ENCODE peak calls at places on chromosomes 6 and 20, in ten cellular contexts. B is stomach, M is substantia nigra, S is dermis blood vessel endothelial cell, U is NCI-H774, H is GM12878, C is head of caudate nucleus, Z is small intestine, T is OCI-M1, R is GM12865. G is an unnamed sample.

GRCh38 chr6:170152989-170153388 is 137.9 kb downstream of the DLL1 start:
- DNase-seq in B (peak; percentile 85), M (no peak), S (peak; percentile 71), U (peak; percentile 94), H (no peak), C (peak; percentile 65), Z (peak; percentile 42), T (no peak), R (no peak), G (peak; percentile 54)

GRCh38 chr6:85675030-85675819 is 32.5 kb upstream of the SYNCRIP start:
- DNase-seq in B (no peak), M (no peak), S (peak; percentile 64), U (no peak), H (no peak), C (no peak), Z (peak; percentile 46), T (no peak), R (peak; percentile 32), G (no peak)

GRCh38 chr20:52888096-52888495 is 84.1 kb upstream of the TSHZ2 start:
- DNase-seq in B (no peak), M (no peak), S (no peak), U (no peak), H (no peak), C (no peak), Z (no peak), T (no peak), R (no peak), G (no peak)

GRCh38 chr6:83488448-83488847 is 23.9 kb upstream of the PRSS35 start:
- DNase-seq in B (no peak), M (no peak), S (no peak), U (no peak), H (no peak), C (no peak), Z (no peak), T (peak; percentile 17), R (no peak), G (no peak)

GRCh38 chr20:17365831-17366230 is 139.0 kb downstream of the PCSK2 start:
- DNase-seq in B (no peak), M (no peak), S (no peak), U (no peak), H (no peak), C (no peak), Z (no peak), T (no peak), R (no peak), G (no peak)

GRCh38 chr6:88992741-88993557 is 29.5 kb upstream of the RNGTT start:
- DNase-seq in B (no peak), M (no peak), S (no peak), U (no peak), H (no peak), C (no peak), Z (no peak), T (no peak), R (no peak), G (no peak)

GRCh38 chr6:33824461-33825154 is 20.8 kb upstream of the MLN start:
- DNase-seq in B (peak; percentile 32), M (no peak), S (peak; percentile 71), U (no peak), H (no peak), C (no peak), Z (peak; percentile 76), T (no peak), R (no peak), G (no peak)

GRCh38 chr6:43669922-43670622 is 17.5 kb downstream of the MRPS18A start:
- DNase-seq in B (no peak), M (no peak), S (no peak), U (no peak), H (no peak), C (peak; percentile 67), Z (no peak), T (peak; percentile 90), R (no peak), G (no peak)

GRCh38 chr6:165782812-165783211 is 119.8 kb upstream of the PDE10A start:
- DNase-seq in B (no peak), M (no peak), S (no peak), U (no peak), H (no peak), C (no peak), Z (no peak), T (no peak), R (no peak), G (no peak)

GRCh38 chr6:33985333-33985751 is 160.5 kb downstream of the GRM4 start:
- DNase-seq in B (peak; percentile 20), M (no peak), S (no peak), U (no peak), H (no peak), C (no peak), Z (no peak), T (no peak), R (no peak), G (no peak)

GRCh38 chr20:62163986-62164762 is 18.7 kb upstream of the MTG2 start:
- DNase-seq in B (no peak), M (no peak), S (no peak), U (no peak), H (no peak), C (peak; percentile 57), Z (no peak), T (no peak), R (no peak), G (no peak)

GRCh38 chr6:36301781-36302180 is 31.9 kb downstream of the PNPLA1 start:
- DNase-seq in B (no peak), M (no peak), S (peak; percentile 3), U (no peak), H (no peak), C (no peak), Z (no peak), T (no peak), R (no peak), G (no peak)

GRCh38 chr20:33250666-33251065 is 14.9 kb downstream of the BPIFA1 start:
- DNase-seq in B (no peak), M (no peak), S (no peak), U (no peak), H (no peak), C (no peak), Z (no peak), T (no peak), R (no peak), G (no peak)

GRCh38 chr6:86423571-86423970 is 513.8 kb upstream of the HTR1E start:
- DNase-seq in B (no peak), M (no peak), S (no peak), U (no peak), H (no peak), C (no peak), Z (no peak), T (no peak), R (no peak), G (no peak)

G was measured in left ventricle myocardium inferior.